ENCODE peak calls at places on chromosome X, in five cellular contexts. O is progenitor cell of endocrine pancreas, X is putamen, V is MCF 10A, B is left cardiac atrium. F is an unnamed sample.

GRCh38 chrX:145609951-145610511 is 207.6 kb upstream of the SLITRK2 start:
- DNase-seq in O (no peak), X (no peak), V (peak), B (no peak), F (no peak)

GRCh38 chrX:10175317-10175871 is 18.6 kb downstream of the CLCN4 start:
- DNase-seq in O (no peak), X (no peak), V (peak), B (no peak), F (no peak)

GRCh38 chrX:7485041-7485440 is 337.1 kb upstream of the PUDP start:
- DNase-seq in O (no peak), X (no peak), V (peak), B (no peak), F (no peak)

GRCh38 chrX:27598312-27598711 is 8.2 kb downstream of the DCAF8L2 start:
- DNase-seq in O (no peak), X (no peak), V (no peak), B (no peak), F (peak)

GRCh38 chrX:74419861-74420193 is 1.5 kb upstream of the SLC16A2 start:
- DNase-seq in O (no peak), X (peak), V (no peak), B (peak), F (peak)

GRCh38 chrX:53237056-53237455 is 12.0 kb upstream of the KDM5C start:
- DNase-seq in O (no peak), X (no peak), V (no peak), B (no peak), F (no peak)

GRCh38 chrX:63652086-63652775 is 132.8 kb downstream of the ARHGEF9 start:
- DNase-seq in O (no peak), X (no peak), V (no peak), B (no peak), F (no peak)

GRCh38 chrX:151505796-151506195 is 57.7 kb upstream of the PASD1 start:
- DNase-seq in O (no peak), X (no peak), V (peak), B (no peak), F (peak)

GRCh38 chrX:139559383-139560042 is 29.0 kb downstream of the F9 start:
- DNase-seq in O (peak), X (peak), V (peak), B (no peak), F (peak)

GRCh38 chrX:154714925-154715324 is 36.0 kb downstream of the GAB3 start:
- DNase-seq in O (no peak), X (no peak), V (peak), B (no peak), F (peak)

GRCh38 chrX:15349046-15349445 is 13.7 kb upstream of the PIGA start:
- DNase-seq in O (peak), X (peak), V (peak), B (no peak), F (peak)

GRCh38 chrX:130702867-130703707 is 199.9 kb downstream of the ENOX2 start:
- DNase-seq in O (no peak), X (no peak), V (no peak), B (no peak), F (no peak)

GRCh38 chrX:136055651-136056221 is 70.5 kb downstream of the SLC9A6 start:
- DNase-seq in O (no peak), X (no peak), V (peak), B (peak), F (no peak)

GRCh38 chrX:140525448-140525847 is 20.6 kb upstream of the SOX3 start:
- DNase-seq in O (no peak), X (no peak), V (peak), B (no peak), F (no peak)

GRCh38 chrX:49761481-49761880 is 65.7 kb upstream of the PAGE1 start:
- DNase-seq in O (no peak), X (no peak), V (peak), B (no peak), F (peak)

GRCh38 chrX:15497865-15498264 is 2.7 kb upstream of the BMX start:
- DNase-seq in O (peak), X (peak), V (peak), B (peak), F (peak)

GRCh38 chrX:40177942-40178715 is 80.4 kb upstream of the BCOR start:
- DNase-seq in O (no peak), X (no peak), V (no peak), B (no peak), F (no peak)

GRCh38 chrX:105190252-105190853 is 30.1 kb downstream of the TEX13A start:
- DNase-seq in O (no peak), X (no peak), V (peak), B (no peak), F (peak)

GRCh38 chrX:34877451-34877850 is 65.1 kb upstream of the FAM47B start:
- DNase-seq in O (no peak), X (no peak), V (peak), B (no peak), F (no peak)

GRCh38 chrX:141183000-141183399 is 6.1 kb upstream of the LDOC1 start:
- DNase-seq in O (no peak), X (peak), V (no peak), B (no peak), F (no peak)

GRCh38 chrX:45788315-45788714 is 587.6 kb upstream of the DIPK2B start:
- DNase-seq in O (no peak), X (no peak), V (no peak), B (no peak), F (no peak)

GRCh38 chrX:18855919-18856644 is 127.8 kb downstream of the PHKA2 start:
- DNase-seq in O (no peak), X (no peak), V (no peak), B (no peak), F (no peak)

GRCh38 chrX:109714340-109714958 is 18.6 kb downstream of the ACSL4 start:
- DNase-seq in O (no peak), X (no peak), V (peak), B (no peak), F (no peak)

GRCh38 chrX:13026877-13027652 is 17.4 kb downstream of the FAM9C start:
- DNase-seq in O (no peak), X (no peak), V (no peak), B (no peak), F (no peak)